ENCODE peak calls at places on chromosome 4, in five cellular contexts. A, R, Z, T and P are unnamed samples. For H3K4me1 and H3K9me3, the result is how much of the 10 kb centered on the place peaks cover.

GRCh38 chr4:94532016-94532789 is 80.5 kb downstream of the PDLIM5 start:
- DNase-seq in A (no peak), R (no peak), Z (no peak), T (no peak), P (no peak)

GRCh38 chr4:158255727-158256324 is 45.5 kb downstream of the TMEM144 start:
- DNase-seq in A (peak), R (peak), Z (no peak), T (no peak), P (no peak)

GRCh38 chr4:166585491-166585890 is 648.8 kb downstream of the SPOCK3 start:
- DNase-seq in A (no peak), R (no peak), Z (no peak), T (no peak), P (no peak)

GRCh38 chr4:55675196-55675793 is 39.2 kb upstream of the NMU start:
- DNase-seq in A (no peak), R (no peak), Z (no peak), T (no peak), P (no peak)

GRCh38 chr4:42473071-42473684 is 75.9 kb downstream of the SHISA3 start:
- DNase-seq in A (no peak), R (no peak), Z (no peak), T (no peak), P (no peak)

GRCh38 chr4:145939856-145940255 is 1.2 kb upstream of the ZNF827 start:
- DNase-seq in A (no peak), R (no peak), Z (no peak), T (no peak), P (no peak)

GRCh38 chr4:66691101-66691500 is 854.2 kb downstream of the CENPC start:
- DNase-seq in A (no peak), R (no peak), Z (peak), T (no peak), P (no peak)

GRCh38 chr4:128468485-128468989 is 180.9 kb upstream of the PGRMC2 start:
- DNase-seq in A (no peak), R (peak), Z (no peak), T (no peak), P (peak)

GRCh38 chr4:178192611-178193010 is 750.4 kb upstream of the AGA start:
- DNase-seq in A (no peak), R (no peak), Z (no peak), T (no peak), P (no peak)

GRCh38 chr4:98657531-98658286 is 702 bp downstream of the TSPAN5 start:
- DNase-seq in A (peak), R (no peak), Z (peak), T (no peak), P (peak)

GRCh38 chr4:38461342-38461741 is 202.7 kb upstream of the KLF3 start:
- DNase-seq in A (no peak), R (no peak), Z (no peak), T (no peak), P (no peak)

GRCh38 chr4:7677799-7678301 is 243.1 kb upstream of the PSAPL1 start:
- DNase-seq in A (no peak), R (no peak), Z (no peak), T (no peak), P (no peak)

GRCh38 chr4:104677122-104677521 is 182.4 kb upstream of the CXXC4 start:
- DNase-seq in A (no peak), R (no peak), Z (peak), T (no peak), P (peak)

GRCh38 chr4:48033825-48034413 is 17.3 kb downstream of the NIPAL1 start:
- DNase-seq in A (no peak), R (no peak), Z (no peak), T (peak), P (no peak)

GRCh38 chr4:2871911-2872310 is 28.3 kb downstream of the ADD1 start:
- DNase-seq in A (no peak), R (no peak), Z (no peak), T (no peak), P (no peak)

GRCh38 chr4:139890810-139891209 is 225.2 kb downstream of the MGST2 start:
- DNase-seq in A (no peak), R (no peak), Z (no peak), T (no peak), P (no peak)

GRCh38 chr4:93828830-93829530 is 427 bp downstream of the ATOH1 start:
- DNase-seq in A (no peak), R (no peak), Z (peak), T (peak), P (peak)

GRCh38 chr4:89294583-89295244 is 12.9 kb downstream of the GPRIN3 start:
- DNase-seq in A (no peak), R (no peak), Z (no peak), T (no peak), P (no peak)
- H3K4me1 ChIP-seq in A (half or more), R (half or more), Z (under half), T (half or more), P (under half)

GRCh38 chr4:53830511-53830910 is 233.9 kb downstream of the CHIC2 start:
- DNase-seq in A (no peak), R (no peak), Z (no peak), T (no peak), P (no peak)
- H3K9me3 ChIP-seq in A (under half), R (under half), Z (under half), T (under half), P (under half)

GRCh38 chr4:36026348-36026747 is 218.0 kb downstream of the ARAP2 start:
- DNase-seq in A (no peak), R (no peak), Z (peak), T (no peak), P (no peak)

GRCh38 chr4:36024901-36025610 is 219.3 kb downstream of the ARAP2 start:
- DNase-seq in A (no peak), R (no peak), Z (no peak), T (no peak), P (no peak)

DNA sequence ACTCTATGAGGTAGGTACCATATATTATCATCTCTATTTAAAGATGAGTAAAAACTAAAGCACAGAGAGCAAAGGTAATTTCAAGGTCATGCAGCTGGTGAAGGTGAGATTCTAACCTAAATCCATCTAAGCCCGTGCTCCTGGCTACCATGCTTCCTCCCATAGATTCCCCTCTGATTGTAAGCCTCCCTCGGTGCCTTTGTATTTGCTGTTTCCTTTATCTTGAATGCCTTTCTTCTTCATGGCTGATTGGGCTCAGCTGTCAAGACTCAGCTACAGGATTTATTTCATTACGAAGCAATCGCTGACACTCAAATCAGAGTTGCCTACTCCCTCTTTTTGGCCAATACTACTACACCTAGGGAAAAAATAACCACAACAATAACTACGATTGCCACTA is 217.1 kb downstream of the ARAP2 start:
- DNase-seq in A (no peak), R (no peak), Z (no peak), T (no peak), P (no peak)
- H3K27ac ChIP-seq in A (no peak), R (no peak), Z (no peak), T (no peak), P (no peak)

DNA sequence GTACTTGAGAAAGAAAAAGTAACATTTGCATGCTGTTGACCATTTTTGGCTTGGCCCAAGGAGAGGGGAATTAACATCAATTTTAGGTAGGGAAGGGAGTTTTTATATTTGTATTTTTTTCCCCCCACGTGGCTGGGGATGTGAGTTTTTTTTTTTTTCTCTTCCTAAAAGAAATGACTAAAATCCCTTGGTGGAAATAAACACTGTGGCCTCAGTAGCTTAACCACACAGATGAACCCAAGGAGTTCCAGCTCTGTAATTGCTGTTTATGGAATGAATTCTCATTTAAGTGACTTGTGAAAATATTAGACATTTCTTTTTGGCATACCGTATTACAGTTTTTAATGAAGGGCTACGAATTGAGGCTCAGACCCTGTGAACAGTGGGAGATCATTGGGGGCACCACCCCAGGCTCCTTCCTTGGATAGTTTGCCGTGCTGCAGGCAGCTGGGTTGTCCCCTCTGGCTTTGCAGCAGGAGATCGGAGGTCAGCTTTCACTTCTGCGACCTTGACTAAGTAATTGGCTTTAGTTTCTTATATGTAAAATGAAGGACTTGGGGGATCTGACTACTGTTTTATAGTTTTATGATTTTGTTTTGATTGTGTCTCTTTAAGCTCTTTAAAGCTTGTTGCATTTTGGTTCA is 116.2 kb downstream of the ARHGAP10 start:
- DNase-seq in A (no peak), R (no peak), Z (no peak), T (no peak), P (no peak)
- H3K4me1 ChIP-seq in A (under half), R (under half), Z (under half), T (under half), P (under half)

DNA sequence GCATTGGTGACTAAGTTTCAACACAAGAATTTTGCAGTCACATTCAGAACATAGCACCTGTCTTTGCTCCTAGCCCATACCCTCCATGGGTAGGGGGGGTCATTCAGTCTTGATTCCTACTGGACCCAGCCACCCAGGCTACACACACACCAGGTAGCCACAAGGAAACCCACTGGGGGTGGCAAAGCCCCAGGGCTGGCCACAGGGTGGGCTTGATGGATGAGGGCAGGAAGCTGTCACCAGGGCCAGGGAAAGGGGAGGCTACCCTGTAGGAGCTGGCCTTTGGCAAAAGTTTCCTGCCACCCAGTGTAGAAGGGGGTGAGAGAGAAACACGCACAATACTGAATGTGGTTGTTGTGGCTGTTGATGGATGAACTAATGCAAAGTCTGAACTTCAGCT is 74.5 kb upstream of the NKX1-1 start:
- DNase-seq in A (no peak), R (no peak), Z (no peak), T (no peak), P (no peak)
- H3K9me3 ChIP-seq in A (under half), R (half or more), Z (under half), T (under half), P (under half)

DNA sequence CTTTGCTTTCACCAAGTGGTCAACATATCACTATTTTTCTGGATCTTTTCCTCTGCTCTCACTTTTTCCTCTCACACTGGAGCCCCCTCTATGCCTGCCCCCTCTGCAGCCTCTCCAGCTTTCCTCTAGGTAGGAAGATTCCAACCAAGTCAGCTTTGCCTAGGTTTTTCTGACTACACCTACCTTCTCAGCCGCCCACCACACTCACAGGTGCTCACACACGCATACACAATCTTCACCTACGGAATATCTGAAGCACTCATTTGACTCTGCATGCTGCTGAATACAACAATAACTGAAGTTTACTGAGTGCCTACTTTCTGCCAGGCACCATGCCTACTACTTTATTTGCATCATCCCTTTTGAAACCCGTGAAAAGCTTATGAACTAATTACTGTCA is 328.0 kb downstream of the PPP3CA start:
- DNase-seq in A (no peak), R (no peak), Z (no peak), T (no peak), P (peak)
- H3K27ac ChIP-seq in A (peak), R (no peak), Z (peak), T (no peak), P (no peak)

GRCh38 chr4:184666670-184667069 is 17.1 kb downstream of the PRIMPOL start:
- DNase-seq in A (no peak), R (no peak), Z (no peak), T (no peak), P (no peak)
- H3K4me1 ChIP-seq in A (under half), R (under half), Z (under half), T (under half), P (under half)